ENCODE peak calls at places on chromosomes 7 and 10, in six cellular contexts. One of them, this sample, is unnamed.
A peak's percentile ranks its signal among the peaks of the same experiment; 100 is the strongest.

GRCh38 chr7:28811003-28811402 is 147.1 kb downstream of the TRIL start:
- DNase-seq in amygdala: no peak
- DNase-seq in BJ: no peak
- DNase-seq in EH: no peak
- DNase-seq in kidney tubule cell: no peak
- DNase-seq in GM23248: no peak
- DNase-seq in this sample: no peak

GRCh38 chr10:109665321-109665720 is 258.0 kb downstream of the XPNPEP1 start:
- DNase-seq in kidney tubule cell: no peak
- DNase-seq in BJ: no peak
- DNase-seq in GM23248: no peak
- DNase-seq in EH: no peak
- DNase-seq in amygdala: no peak
- DNase-seq in this sample: no peak

GRCh38 chr7:157686285-157686894 is 349.6 kb downstream of the DNAJB6 start:
- DNase-seq in GM23248: no peak
- DNase-seq in amygdala: no peak
- DNase-seq in EH: no peak
- DNase-seq in BJ: no peak
- DNase-seq in kidney tubule cell: peak; percentile 27
- DNase-seq in this sample: peak; percentile 57

GRCh38 chr10:69506487-69506833 is 55.2 kb downstream of the TSPAN15 start:
- DNase-seq in kidney tubule cell: no peak
- DNase-seq in BJ: no peak
- DNase-seq in GM23248: no peak
- DNase-seq in amygdala: no peak
- DNase-seq in EH: no peak
- DNase-seq in this sample: no peak

GRCh38 chr10:62075912-62076311 is 174.4 kb downstream of the ARID5B start:
- DNase-seq in BJ: no peak
- DNase-seq in amygdala: no peak
- DNase-seq in kidney tubule cell: peak; percentile 9
- DNase-seq in GM23248: peak; percentile 56
- DNase-seq in EH: peak; percentile 75
- DNase-seq in this sample: no peak

GRCh38 chr10:87973635-87974034 is 110.2 kb downstream of the PTEN start:
- DNase-seq in EH: peak; percentile 54
- DNase-seq in kidney tubule cell: peak; percentile 52
- DNase-seq in BJ: no peak
- DNase-seq in amygdala: no peak
- DNase-seq in GM23248: peak; percentile 39
- DNase-seq in this sample: no peak

GRCh38 chr7:41885078-41885477 is 182.2 kb upstream of the INHBA start:
- DNase-seq in BJ: no peak
- DNase-seq in GM23248: peak; percentile 62
- DNase-seq in amygdala: no peak
- DNase-seq in EH: peak; percentile 71
- DNase-seq in kidney tubule cell: peak; percentile 81
- DNase-seq in this sample: no peak

GRCh38 chr10:76651148-76651547 is 986.5 kb downstream of the KCNMA1 start:
- DNase-seq in EH: no peak
- DNase-seq in kidney tubule cell: no peak
- DNase-seq in BJ: no peak
- DNase-seq in GM23248: no peak
- DNase-seq in amygdala: no peak
- DNase-seq in this sample: no peak

GRCh38 chr10:1347962-1348772 is 292.0 kb downstream of the WDR37 start:
- DNase-seq in BJ: no peak
- DNase-seq in amygdala: no peak
- DNase-seq in kidney tubule cell: no peak
- DNase-seq in GM23248: no peak
- DNase-seq in EH: no peak
- DNase-seq in this sample: no peak

GRCh38 chr7:97107192-97107800 is 10.2 kb upstream of the SDHAF3 start:
- DNase-seq in EH: peak; percentile 22
- DNase-seq in GM23248: peak; percentile 18
- DNase-seq in kidney tubule cell: no peak
- DNase-seq in BJ: no peak
- DNase-seq in amygdala: no peak
- DNase-seq in this sample: no peak

GRCh38 chr7:7182156-7183060 is at the start of gene C1GALT1:
- DNase-seq in kidney tubule cell: peak; percentile 99
- DNase-seq in GM23248: peak; percentile 98
- DNase-seq in BJ: peak; percentile 90
- DNase-seq in amygdala: peak; percentile 96
- DNase-seq in EH: peak; percentile 98
- DNase-seq in this sample: peak; percentile 97

GRCh38 chr10:114825513-114826253 is 4.1 kb downstream of the FHIP2A start:
- DNase-seq in GM23248: peak; percentile 84
- DNase-seq in kidney tubule cell: peak; percentile 80
- DNase-seq in BJ: peak; percentile 97
- DNase-seq in EH: peak; percentile 99
- DNase-seq in amygdala: no peak
- DNase-seq in this sample: no peak

GRCh38 chr10:37865957-37866671 is 8.7 kb upstream of the ZNF248 start:
- DNase-seq in GM23248: no peak
- DNase-seq in BJ: no peak
- DNase-seq in kidney tubule cell: peak; percentile 72
- DNase-seq in amygdala: peak; percentile 1
- DNase-seq in EH: no peak
- DNase-seq in this sample: no peak

GRCh38 chr7:100489824-100490223 is 6.1 kb downstream of the NYAP1 start:
- DNase-seq in EH: peak; percentile 91
- DNase-seq in BJ: peak; percentile 50
- DNase-seq in kidney tubule cell: peak; percentile 86
- DNase-seq in GM23248: peak; percentile 85
- DNase-seq in amygdala: peak; percentile 85
- DNase-seq in this sample: peak; percentile 61